ENCODE peak calls at places on chromosomes 7 and 10, in five cellular contexts. C is GM23248, M is heart right ventricle, L is aorta, Y is ovary. N is an unnamed sample. For H3K27me3 and H3K36me3, the result is how much of the 10 kb centered on the place peaks cover.

GRCh38 chr10:62814901-62815372 is 1.2 kb downstream of the EGR2 start:
- DNase-seq in C (peak), M (no peak), L (peak), Y (peak), N (no peak)

GRCh38 chr7:73842248-73842895 is at the start of gene METTL27:
- DNase-seq in C (peak), M (peak), L (peak), Y (peak), N (peak)

GRCh38 chr7:66557214-66558200 is 71.2 kb upstream of the KCTD7 start:
- DNase-seq in C (peak), M (peak), L (peak), Y (peak), N (peak)

GRCh38 chr10:75363431-75363830 is 38.1 kb downstream of the ZNF503 start:
- DNase-seq in C (no peak), M (no peak), L (no peak), Y (no peak), N (no peak)

GRCh38 chr10:84291389-84291788 is 37.0 kb upstream of the CCSER2 start:
- DNase-seq in C (peak), M (peak), L (no peak), Y (no peak), N (peak)

GRCh38 chr10:114401195-114401741 is 3.0 kb downstream of the AFAP1L2 start:
- DNase-seq in C (peak), M (peak), L (peak), Y (peak), N (no peak)

GRCh38 chr7:45642044-45642443 is 67.9 kb downstream of the ADCY1 start:
- DNase-seq in C (no peak), M (no peak), L (no peak), Y (no peak), N (no peak)

GRCh38 chr7:23204241-23204640 is 22.4 kb downstream of the NUP42 start:
- DNase-seq in C (no peak), M (no peak), L (no peak), Y (no peak), N (no peak)

GRCh38 chr10:12777840-12778585 is 223.5 kb downstream of the CCDC3 start:
- DNase-seq in C (no peak), M (no peak), L (no peak), Y (no peak), N (no peak)

GRCh38 chr10:70146489-70147488 is at the start of gene TYSND1:
- DNase-seq in C (peak), M (peak), L (peak), Y (peak), N (peak)

GRCh38 chr7:108345710-108346336 is 110.4 kb downstream of the NRCAM start:
- DNase-seq in C (no peak), M (no peak), L (no peak), Y (no peak), N (no peak)

GRCh38 chr7:4816419-4817080 is 41.1 kb downstream of the AP5Z1 start:
- DNase-seq in C (no peak), M (no peak), L (no peak), Y (no peak), N (no peak)

GRCh38 chr7:45662540-45663166 is 88.5 kb downstream of the ADCY1 start:
- DNase-seq in C (no peak), M (no peak), L (no peak), Y (no peak), N (no peak)

GRCh38 chr7:140674356-140674800 is 1.6 kb downstream of the ADCK2 start:
- DNase-seq in C (no peak), M (no peak), L (peak), Y (no peak), N (no peak)

GRCh38 chr7:140673770-140674155 is 1.0 kb downstream of the ADCK2 start:
- DNase-seq in C (no peak), M (no peak), L (no peak), Y (no peak), N (no peak)

GRCh38 chr7:140671966-140672365 is 779 bp upstream of the ADCK2 start:
- DNase-seq in C (no peak), M (no peak), L (peak), Y (no peak), N (no peak)

GRCh38 chr7:140672382-140673062 is at the start of gene ADCK2:
- DNase-seq in C (peak), M (peak), L (peak), Y (peak), N (no peak)

GRCh38 chr7:140673063-140673769 is 471 bp downstream of the ADCK2 start:
- DNase-seq in C (peak), M (peak), L (peak), Y (peak), N (no peak)
- H3K27me3 ChIP-seq in C (under half), M (under half), L (under half), Y (under half), N (under half)

GRCh38 chr7:157380416-157380815 is 43.6 kb downstream of the DNAJB6 start:
- DNase-seq in C (no peak), M (no peak), L (no peak), Y (no peak), N (no peak)
- H3K36me3 ChIP-seq in C (under half), M (under half), L (under half), Y (under half), N (half or more)

DNA sequence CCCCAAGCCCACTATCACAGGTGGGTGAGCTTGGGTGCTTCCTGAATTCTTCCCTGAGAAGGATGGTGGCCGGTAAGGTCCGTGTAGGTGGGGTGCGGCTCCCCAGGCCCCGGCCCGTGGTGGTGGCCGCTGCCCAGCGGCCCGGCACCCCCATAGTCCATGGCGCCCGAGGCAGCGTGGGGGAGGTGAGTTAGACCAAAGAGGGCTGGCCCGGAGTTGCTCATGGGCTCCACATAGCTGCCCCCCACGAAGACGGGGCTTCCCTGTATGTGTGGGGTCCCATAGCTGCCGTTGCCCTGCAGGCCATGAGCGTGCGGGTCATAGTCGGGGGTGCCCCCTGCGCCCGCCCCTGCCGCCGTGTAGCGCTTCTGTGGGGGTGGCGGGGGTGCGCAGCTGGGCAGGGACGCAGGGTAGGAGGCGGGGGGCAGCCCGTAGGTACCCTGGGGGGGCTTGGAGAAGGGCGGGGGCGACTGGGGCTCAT is 5.5 kb upstream of the HOXA2 start:
- DNase-seq in C (no peak), M (no peak), L (no peak), Y (no peak), N (no peak)
- H3K27me3 ChIP-seq in C (under half), M (half or more), L (under half), Y (under half), N (half or more)

DNA sequence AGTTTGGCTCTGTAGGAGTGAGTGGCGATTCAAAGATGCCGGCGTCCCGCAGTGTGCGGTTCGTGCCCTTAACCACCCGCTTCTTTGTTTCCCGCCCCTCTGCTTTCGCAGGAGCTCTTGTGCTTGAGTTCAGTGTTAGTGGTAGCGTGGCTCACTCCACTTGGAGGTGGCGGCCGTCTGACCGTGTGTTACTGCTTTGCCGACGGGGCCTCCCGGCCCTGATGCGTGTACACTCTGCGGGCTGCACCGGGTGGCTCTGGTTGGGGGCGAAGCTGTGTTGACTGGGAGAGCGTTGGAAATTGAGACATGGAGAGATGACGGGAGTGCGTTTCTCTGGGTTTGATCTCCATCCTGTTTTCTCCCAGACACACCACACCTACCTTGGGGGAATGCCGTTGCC is 31.4 kb downstream of the SHH start:
- DNase-seq in C (no peak), M (no peak), L (no peak), Y (no peak), N (no peak)
- H3K36me3 ChIP-seq in C (under half), M (under half), L (under half), Y (under half), N (half or more)

GRCh38 chr10:100392686-100393003 is 45.6 kb downstream of the SCD start:
- DNase-seq in C (no peak), M (no peak), L (no peak), Y (no peak), N (no peak)

GRCh38 chr10:100395626-100396025 is 48.6 kb downstream of the SCD start:
- DNase-seq in C (no peak), M (no peak), L (no peak), Y (no peak), N (no peak)

GRCh38 chr10:100401631-100402328 is 54.7 kb downstream of the SCD start:
- DNase-seq in C (no peak), M (no peak), L (no peak), Y (no peak), N (no peak)

GRCh38 chr10:100391163-100392002 is 44.4 kb downstream of the SCD start:
- DNase-seq in C (no peak), M (no peak), L (no peak), Y (no peak), N (no peak)

GRCh38 chr10:100396605-100397004 is 49.6 kb downstream of the SCD start:
- DNase-seq in C (no peak), M (no peak), L (no peak), Y (no peak), N (no peak)
- H3K27me3 ChIP-seq in C (under half), M (under half), L (under half), Y (under half), N (under half)

DNA sequence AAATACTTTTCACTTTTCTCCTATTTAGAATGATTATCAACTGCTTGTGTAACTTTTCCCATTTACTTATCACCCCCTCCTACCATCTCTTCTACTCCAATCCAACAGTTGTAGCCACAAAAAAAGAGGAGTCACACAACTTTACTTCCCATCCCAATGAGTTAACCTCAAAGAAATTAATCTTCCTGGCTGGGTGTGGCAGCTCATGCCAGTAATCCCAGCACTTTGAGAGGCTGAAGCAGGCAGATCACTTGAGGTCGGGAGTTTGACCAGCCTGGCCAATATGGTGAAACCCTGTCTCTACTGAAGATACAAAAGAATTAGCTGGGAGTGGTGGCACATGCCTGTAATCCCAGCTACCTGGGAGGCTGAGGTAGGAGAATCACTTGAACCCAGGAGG is 19.9 kb downstream of the SYPL1 start:
- DNase-seq in C (no peak), M (no peak), L (no peak), Y (no peak), N (no peak)
- H3K36me3 ChIP-seq in C (under half), M (under half), L (under half), Y (under half), N (under half)